ENCODE peak calls at places on chromosomes 1 and 21, in five cellular contexts. One of them, this sample, is unnamed.

GRCh38 chr1:230807551-230808267 is 60.5 kb downstream of the CAPN9 start:
- DNase-seq in M059J: no peak
- DNase-seq in activated CD8-positive, alpha-beta memory T cell treated with anti-CD3 and anti-CD28 coated beads for 4 hours: no peak
- DNase-seq in pancreas: no peak
- DNase-seq in NCI-H1092 treated with DMSO at 0.1 percent for 48 hours: no peak
- DNase-seq in this sample: no peak

GRCh38 chr1:174726167-174726879 is 273.4 kb upstream of the CACYBP start:
- DNase-seq in M059J: peak; percentile 37
- DNase-seq in activated CD8-positive, alpha-beta memory T cell treated with anti-CD3 and anti-CD28 coated beads for 4 hours: no peak
- DNase-seq in pancreas: no peak
- DNase-seq in NCI-H1092 treated with DMSO at 0.1 percent for 48 hours: peak; percentile 44
- DNase-seq in this sample: no peak

GRCh38 chr1:94580367-94581115 is 39.0 kb upstream of the F3 start:
- DNase-seq in M059J: peak; percentile 41
- DNase-seq in activated CD8-positive, alpha-beta memory T cell treated with anti-CD3 and anti-CD28 coated beads for 4 hours: no peak
- DNase-seq in pancreas: no peak
- DNase-seq in NCI-H1092 treated with DMSO at 0.1 percent for 48 hours: no peak
- DNase-seq in this sample: no peak

GRCh38 chr1:223077434-223077833 is 65.6 kb downstream of the TLR5 start:
- DNase-seq in M059J: no peak
- DNase-seq in activated CD8-positive, alpha-beta memory T cell treated with anti-CD3 and anti-CD28 coated beads for 4 hours: no peak
- DNase-seq in pancreas: no peak
- DNase-seq in NCI-H1092 treated with DMSO at 0.1 percent for 48 hours: no peak
- DNase-seq in this sample: no peak

GRCh38 chr1:26317612-26318337 is at the start of gene CD52:
- DNase-seq in M059J: no peak
- DNase-seq in activated CD8-positive, alpha-beta memory T cell treated with anti-CD3 and anti-CD28 coated beads for 4 hours: peak; percentile 67
- DNase-seq in pancreas: no peak
- DNase-seq in NCI-H1092 treated with DMSO at 0.1 percent for 48 hours: no peak
- DNase-seq in this sample: no peak

GRCh38 chr1:29230204-29230552 is 556 bp downstream of the MECR start:
- DNase-seq in M059J: no peak
- DNase-seq in activated CD8-positive, alpha-beta memory T cell treated with anti-CD3 and anti-CD28 coated beads for 4 hours: no peak
- DNase-seq in pancreas: no peak
- DNase-seq in NCI-H1092 treated with DMSO at 0.1 percent for 48 hours: no peak
- DNase-seq in this sample: no peak

GRCh38 chr1:165403835-165404482 is 41.0 kb downstream of the RXRG start:
- DNase-seq in M059J: peak; percentile 10
- DNase-seq in activated CD8-positive, alpha-beta memory T cell treated with anti-CD3 and anti-CD28 coated beads for 4 hours: no peak
- DNase-seq in pancreas: no peak
- DNase-seq in NCI-H1092 treated with DMSO at 0.1 percent for 48 hours: peak; percentile 41
- DNase-seq in this sample: no peak

GRCh38 chr1:222928212-222928611 is 113.4 kb downstream of the DISP1 start:
- DNase-seq in M059J: no peak
- DNase-seq in activated CD8-positive, alpha-beta memory T cell treated with anti-CD3 and anti-CD28 coated beads for 4 hours: no peak
- DNase-seq in pancreas: peak; percentile 62
- DNase-seq in NCI-H1092 treated with DMSO at 0.1 percent for 48 hours: peak; percentile 51
- DNase-seq in this sample: peak; percentile 63

GRCh38 chr21:31872452-31873274 is at the start of gene HUNK:
- DNase-seq in M059J: no peak
- DNase-seq in activated CD8-positive, alpha-beta memory T cell treated with anti-CD3 and anti-CD28 coated beads for 4 hours: no peak
- DNase-seq in pancreas: peak; percentile 81
- DNase-seq in NCI-H1092 treated with DMSO at 0.1 percent for 48 hours: peak; percentile 68
- DNase-seq in this sample: peak; percentile 36

GRCh38 chr1:108190686-108191416 is 9.3 kb downstream of the SLC25A24 start:
- DNase-seq in M059J: no peak
- DNase-seq in activated CD8-positive, alpha-beta memory T cell treated with anti-CD3 and anti-CD28 coated beads for 4 hours: no peak
- DNase-seq in pancreas: no peak
- DNase-seq in NCI-H1092 treated with DMSO at 0.1 percent for 48 hours: no peak
- DNase-seq in this sample: no peak

GRCh38 chr1:116999596-116999995 is 2.0 kb upstream of the CD101 start:
- DNase-seq in M059J: no peak
- DNase-seq in activated CD8-positive, alpha-beta memory T cell treated with anti-CD3 and anti-CD28 coated beads for 4 hours: no peak
- DNase-seq in pancreas: no peak
- DNase-seq in NCI-H1092 treated with DMSO at 0.1 percent for 48 hours: no peak
- DNase-seq in this sample: no peak

GRCh38 chr1:51679435-51679834 is 62.5 kb downstream of the OSBPL9 start:
- DNase-seq in M059J: peak; percentile 76
- DNase-seq in activated CD8-positive, alpha-beta memory T cell treated with anti-CD3 and anti-CD28 coated beads for 4 hours: no peak
- DNase-seq in pancreas: no peak
- DNase-seq in NCI-H1092 treated with DMSO at 0.1 percent for 48 hours: no peak
- DNase-seq in this sample: no peak

GRCh38 chr1:41366428-41367101 is 5.3 kb downstream of the FOXO6 start:
- DNase-seq in M059J: peak; percentile 44
- DNase-seq in activated CD8-positive, alpha-beta memory T cell treated with anti-CD3 and anti-CD28 coated beads for 4 hours: no peak
- DNase-seq in pancreas: no peak
- DNase-seq in NCI-H1092 treated with DMSO at 0.1 percent for 48 hours: peak; percentile 76
- DNase-seq in this sample: no peak

GRCh38 chr1:20440785-20441200 is 45.2 kb downstream of the CAMK2N1 start:
- DNase-seq in M059J: peak; percentile 60
- DNase-seq in activated CD8-positive, alpha-beta memory T cell treated with anti-CD3 and anti-CD28 coated beads for 4 hours: no peak
- DNase-seq in pancreas: peak; percentile 28
- DNase-seq in NCI-H1092 treated with DMSO at 0.1 percent for 48 hours: peak; percentile 17
- DNase-seq in this sample: no peak

This sample was measured in prostate gland.